ENCODE peak calls at places on chromosomes 5 and 9, in seven cellular contexts. One of them, this sample, is unnamed.
A peak's percentile ranks its signal among the peaks of the same experiment; 100 is the strongest.

GRCh38 chr5:157913575-157913974 is 54.6 kb upstream of the CLINT1 start:
- DNase-seq in H1: no peak
- DNase-seq in SK-N-SH: no peak
- DNase-seq in GM12878: no peak
- DNase-seq in HCT116: no peak
- DNase-seq in HepG2: no peak
- DNase-seq in K562: no peak
- DNase-seq in this sample: no peak

GRCh38 chr5:168477060-168477459 is 9.2 kb upstream of the RARS1 start:
- DNase-seq in H1: no peak
- DNase-seq in HepG2: no peak
- DNase-seq in HCT116: no peak
- DNase-seq in GM12878: no peak
- DNase-seq in K562: peak; percentile 66
- DNase-seq in SK-N-SH: no peak
- DNase-seq in this sample: no peak

GRCh38 chr9:125271081-125271480 is 9.5 kb downstream of the GAPVD1 start:
- DNase-seq in H1: no peak
- DNase-seq in GM12878: no peak
- DNase-seq in SK-N-SH: no peak
- DNase-seq in HepG2: no peak
- DNase-seq in HCT116: no peak
- DNase-seq in K562: no peak
- DNase-seq in this sample: peak; percentile 44

GRCh38 chr9:5305741-5306140 is 1.2 kb upstream of the RLN2 start:
- DNase-seq in GM12878: no peak
- DNase-seq in SK-N-SH: no peak
- DNase-seq in HCT116: no peak
- DNase-seq in HepG2: no peak
- DNase-seq in K562: no peak
- DNase-seq in H1: no peak
- DNase-seq in this sample: no peak

GRCh38 chr5:179346401-179346800 is 1.1 kb upstream of the ADAMTS2 start:
- DNase-seq in K562: no peak
- DNase-seq in GM12878: no peak
- DNase-seq in HCT116: no peak
- DNase-seq in SK-N-SH: no peak
- DNase-seq in HepG2: no peak
- DNase-seq in H1: no peak
- DNase-seq in this sample: no peak

GRCh38 chr9:84975926-84976325 is 306.4 kb downstream of the NTRK2 start:
- DNase-seq in K562: no peak
- DNase-seq in H1: no peak
- DNase-seq in HCT116: no peak
- DNase-seq in GM12878: no peak
- DNase-seq in SK-N-SH: no peak
- DNase-seq in HepG2: no peak
- DNase-seq in this sample: no peak

GRCh38 chr5:149309354-149309753 is 35.9 kb upstream of the GRPEL2 start:
- DNase-seq in GM12878: no peak
- DNase-seq in SK-N-SH: no peak
- DNase-seq in K562: no peak
- DNase-seq in H1: no peak
- DNase-seq in HCT116: no peak
- DNase-seq in HepG2: no peak
- DNase-seq in this sample: no peak

GRCh38 chr9:123318961-123319421 is 37.0 kb upstream of the CRB2 start:
- DNase-seq in K562: no peak
- DNase-seq in GM12878: no peak
- DNase-seq in SK-N-SH: peak; percentile 36
- DNase-seq in H1: no peak
- DNase-seq in HepG2: no peak
- DNase-seq in HCT116: no peak
- DNase-seq in this sample: peak; percentile 36

GRCh38 chr5:132591140-132591539 is 34.4 kb downstream of the RAD50 start:
- DNase-seq in K562: peak; percentile 27
- DNase-seq in SK-N-SH: peak; percentile 4
- DNase-seq in HepG2: no peak
- DNase-seq in GM12878: no peak
- DNase-seq in HCT116: peak; percentile 3
- DNase-seq in H1: no peak
- DNase-seq in this sample: peak; percentile 18

GRCh38 chr5:133924221-133924920 is 44.1 kb downstream of the C5orf15 start:
- DNase-seq in HepG2: no peak
- DNase-seq in SK-N-SH: peak; percentile 65
- DNase-seq in H1: no peak
- DNase-seq in HCT116: no peak
- DNase-seq in GM12878: no peak
- DNase-seq in K562: no peak
- DNase-seq in this sample: no peak

GRCh38 chr9:80836013-80836412 is 853.3 kb downstream of the TLE1 start:
- DNase-seq in H1: no peak
- DNase-seq in HCT116: no peak
- DNase-seq in SK-N-SH: no peak
- DNase-seq in HepG2: no peak
- DNase-seq in K562: no peak
- DNase-seq in GM12878: no peak
- DNase-seq in this sample: no peak

GRCh38 chr5:108681079-108681921 is 66.4 kb upstream of the FER start:
- DNase-seq in H1: no peak
- DNase-seq in HCT116: peak; percentile 51
- DNase-seq in HepG2: peak; percentile 50
- DNase-seq in K562: peak; percentile 81
- DNase-seq in GM12878: peak; percentile 67
- DNase-seq in SK-N-SH: peak; percentile 62
- DNase-seq in this sample: peak; percentile 79

GRCh38 chr9:114282926-114283325 is 40.0 kb upstream of the ORM1 start:
- DNase-seq in HCT116: no peak
- DNase-seq in GM12878: no peak
- DNase-seq in HepG2: no peak
- DNase-seq in SK-N-SH: peak; percentile 76
- DNase-seq in K562: no peak
- DNase-seq in H1: no peak
- DNase-seq in this sample: peak; percentile 70

GRCh38 chr9:136693490-136694162 is 6.4 kb upstream of the AGPAT2 start:
- DNase-seq in HCT116: peak; percentile 76
- DNase-seq in SK-N-SH: no peak
- DNase-seq in HepG2: peak; percentile 63
- DNase-seq in H1: no peak
- DNase-seq in GM12878: no peak
- DNase-seq in K562: peak; percentile 79
- DNase-seq in this sample: peak; percentile 47

GRCh38 chr5:154308457-154309360 is 118.2 kb downstream of the GALNT10 start:
- DNase-seq in K562: no peak
- DNase-seq in SK-N-SH: peak; percentile 36
- DNase-seq in HCT116: no peak
- DNase-seq in H1: no peak
- DNase-seq in GM12878: no peak
- DNase-seq in HepG2: no peak
- DNase-seq in this sample: no peak

GRCh38 chr9:129451089-129451656 is 169.7 kb downstream of the C9orf50 start:
- DNase-seq in SK-N-SH: no peak
- DNase-seq in H1: no peak
- DNase-seq in HepG2: no peak
- DNase-seq in K562: no peak
- DNase-seq in HCT116: no peak
- DNase-seq in GM12878: no peak
- DNase-seq in this sample: no peak

GRCh38 chr5:83388608-83389007 is 82.9 kb upstream of the VCAN start:
- DNase-seq in SK-N-SH: no peak
- DNase-seq in HepG2: no peak
- DNase-seq in K562: no peak
- DNase-seq in GM12878: no peak
- DNase-seq in HCT116: no peak
- DNase-seq in H1: no peak
- DNase-seq in this sample: no peak

GRCh38 chr9:97484134-97484533 is 17.3 kb upstream of the TMOD1 start:
- DNase-seq in SK-N-SH: no peak
- DNase-seq in K562: no peak
- DNase-seq in HCT116: no peak
- DNase-seq in GM12878: no peak
- DNase-seq in H1: no peak
- DNase-seq in HepG2: no peak
- DNase-seq in this sample: no peak

GRCh38 chr9:130295945-130296782 is 30.6 kb downstream of the HMCN2 start:
- DNase-seq in HepG2: no peak
- DNase-seq in H1: no peak
- DNase-seq in K562: no peak
- DNase-seq in HCT116: no peak
- DNase-seq in SK-N-SH: no peak
- DNase-seq in GM12878: no peak
- DNase-seq in this sample: no peak

GRCh38 chr9:97501177-97501971 is at the start of gene TMOD1:
- DNase-seq in SK-N-SH: peak; percentile 99
- DNase-seq in GM12878: no peak
- DNase-seq in H1: no peak
- DNase-seq in HepG2: peak; percentile 35
- DNase-seq in K562: peak; percentile 86
- DNase-seq in HCT116: peak; percentile 23
- DNase-seq in this sample: peak; percentile 72

GRCh38 chr5:115461506-115462290 is 82.9 kb downstream of the FEM1C start:
- DNase-seq in SK-N-SH: no peak
- DNase-seq in K562: no peak
- DNase-seq in HCT116: peak; percentile 89
- DNase-seq in GM12878: no peak
- DNase-seq in HepG2: no peak
- DNase-seq in H1: no peak
- DNase-seq in this sample: no peak

GRCh38 chr5:154761062-154761740 is 6.0 kb downstream of the LARP1 start:
- DNase-seq in HepG2: no peak
- DNase-seq in GM12878: no peak
- DNase-seq in H1: no peak
- DNase-seq in SK-N-SH: no peak
- DNase-seq in K562: no peak
- DNase-seq in HCT116: no peak
- DNase-seq in this sample: no peak

GRCh38 chr5:179668404-179668803 is 12.4 kb downstream of the CBY3 start:
- DNase-seq in K562: peak; percentile 81
- DNase-seq in HCT116: peak; percentile 48
- DNase-seq in SK-N-SH: peak; percentile 52
- DNase-seq in GM12878: no peak
- DNase-seq in HepG2: peak; percentile 62
- DNase-seq in H1: peak; percentile 54
- DNase-seq in this sample: peak; percentile 50

GRCh38 chr9:126106404-126106803 is 220.2 kb upstream of the MVB12B start:
- DNase-seq in HCT116: no peak
- DNase-seq in GM12878: no peak
- DNase-seq in H1: no peak
- DNase-seq in K562: no peak
- DNase-seq in SK-N-SH: no peak
- DNase-seq in HepG2: no peak
- DNase-seq in this sample: no peak

GRCh38 chr5:60668715-60669304 is 31.2 kb downstream of the DEPDC1B start:
- DNase-seq in H1: no peak
- DNase-seq in HCT116: peak; percentile 31
- DNase-seq in K562: peak; percentile 42
- DNase-seq in SK-N-SH: peak; percentile 22
- DNase-seq in HepG2: peak; percentile 33
- DNase-seq in GM12878: no peak
- DNase-seq in this sample: peak; percentile 65

GRCh38 chr9:85178486-85178885 is 509.0 kb downstream of the NTRK2 start:
- DNase-seq in GM12878: no peak
- DNase-seq in K562: no peak
- DNase-seq in HCT116: no peak
- DNase-seq in SK-N-SH: no peak
- DNase-seq in HepG2: no peak
- DNase-seq in H1: no peak
- DNase-seq in this sample: no peak

GRCh38 chr5:27020965-27021364 is 17.4 kb downstream of the CDH9 start:
- DNase-seq in HepG2: peak; percentile 2
- DNase-seq in GM12878: no peak
- DNase-seq in HCT116: no peak
- DNase-seq in K562: peak; percentile 10
- DNase-seq in H1: no peak
- DNase-seq in SK-N-SH: no peak
- DNase-seq in this sample: peak; percentile 17
- TF ChIP-seq JUND in HepG2: no peak
- TF ChIP-seq JUND in GM12878: no peak
- TF ChIP-seq JUND in HCT116: no peak
- TF ChIP-seq JUND in K562: no peak
- TF ChIP-seq JUND in H1: no peak
- TF ChIP-seq JUND in SK-N-SH: no peak
- TF ChIP-seq JUND in this sample: no peak

GRCh38 chr5:80374188-80374587 is 33.7 kb upstream of the ZFYVE16 start:
- DNase-seq in GM12878: no peak
- DNase-seq in SK-N-SH: no peak
- DNase-seq in H1: no peak
- DNase-seq in HCT116: no peak
- DNase-seq in K562: no peak
- DNase-seq in HepG2: no peak
- DNase-seq in this sample: no peak
- TF ChIP-seq JUND in GM12878: no peak
- TF ChIP-seq JUND in SK-N-SH: no peak
- TF ChIP-seq JUND in H1: no peak
- TF ChIP-seq JUND in HCT116: no peak
- TF ChIP-seq JUND in K562: no peak
- TF ChIP-seq JUND in HepG2: no peak
- TF ChIP-seq JUND in this sample: no peak

DNA sequence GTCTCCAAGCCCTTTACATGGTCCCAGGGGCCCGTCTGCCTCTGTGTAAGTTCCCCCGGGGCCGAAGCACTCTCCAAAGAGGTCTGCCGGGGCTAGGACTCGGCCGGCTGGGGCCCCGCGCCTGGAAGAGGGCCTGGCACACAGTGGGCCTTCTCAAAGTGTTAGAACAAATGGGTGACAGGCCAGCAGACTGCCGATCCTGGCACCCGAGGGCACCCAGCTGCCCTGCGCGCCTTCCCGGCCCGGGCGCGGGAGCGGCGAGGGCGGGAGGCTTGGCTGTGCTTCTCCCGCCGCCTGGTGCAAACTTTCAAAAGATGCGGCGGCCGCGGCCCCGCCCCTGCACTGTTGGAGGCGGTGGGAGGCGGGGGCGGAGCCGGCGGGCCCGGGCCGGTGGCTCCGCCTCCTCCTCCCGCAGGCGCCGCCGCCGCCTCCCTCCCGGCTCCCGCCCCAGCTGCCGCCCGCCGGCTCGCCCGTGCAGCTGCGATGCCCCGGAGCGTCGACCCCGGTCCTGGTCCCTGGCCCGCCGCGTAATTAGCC is at the start of gene NEURL1B:
- DNase-seq in HepG2: peak; percentile 29
- DNase-seq in SK-N-SH: peak; percentile 98
- DNase-seq in GM12878: no peak
- DNase-seq in K562: peak; percentile 77
- DNase-seq in HCT116: peak; percentile 26
- DNase-seq in H1: no peak
- DNase-seq in this sample: peak; percentile 91
- TF ChIP-seq JUND in HepG2: no peak
- TF ChIP-seq JUND in SK-N-SH: no peak
- TF ChIP-seq JUND in GM12878: no peak
- TF ChIP-seq JUND in K562: no peak
- TF ChIP-seq JUND in HCT116: no peak
- TF ChIP-seq JUND in H1: no peak
- TF ChIP-seq JUND in this sample: no peak

DNA sequence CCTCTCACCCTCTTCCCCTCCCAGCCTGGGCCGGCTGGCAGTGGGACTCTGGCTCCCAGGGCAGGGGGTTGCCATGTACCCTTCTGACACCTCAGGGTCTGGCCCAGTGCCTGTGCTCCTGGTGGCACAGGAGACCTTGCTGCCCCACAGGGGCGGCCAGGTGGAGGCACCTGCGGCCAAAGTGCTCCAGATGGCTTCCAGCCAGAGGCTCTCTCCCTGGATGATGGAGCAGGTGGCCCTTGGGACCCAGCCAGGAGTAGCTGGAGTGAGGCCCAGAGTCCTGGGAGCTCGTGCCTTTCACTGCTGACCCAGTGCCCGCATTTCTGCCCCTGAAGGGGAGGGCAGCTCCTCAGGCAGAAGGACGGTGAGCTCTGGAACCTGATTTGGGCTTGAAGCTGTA is 87.3 kb downstream of the NTNG2 start:
- DNase-seq in HepG2: no peak
- DNase-seq in GM12878: no peak
- DNase-seq in SK-N-SH: no peak
- DNase-seq in H1: no peak
- DNase-seq in HCT116: no peak
- DNase-seq in K562: no peak
- DNase-seq in this sample: no peak
- TF ChIP-seq JUND in HepG2: no peak
- TF ChIP-seq JUND in GM12878: no peak
- TF ChIP-seq JUND in SK-N-SH: no peak
- TF ChIP-seq JUND in H1: no peak
- TF ChIP-seq JUND in HCT116: no peak
- TF ChIP-seq JUND in K562: no peak
- TF ChIP-seq JUND in this sample: no peak

This sample was measured in T47D.